ENCODE peak calls at places on chromosomes 7 and 10, in seven cellular contexts. X is IMR-90, P is A549, N is transverse colon, F is foreskin fibroblast, T is lower lobe of right lung, H is brain microvascular endothelial cell. G is an unnamed sample.
A peak's percentile ranks its signal among the peaks of the same experiment; 100 is the strongest.

GRCh38 chr7:138776156-138776833 is 21.5 kb upstream of the TMEM213 start:
- DNase-seq in T (no peak), P (no peak), F (no peak), X (no peak), H (no peak), N (no peak), G (no peak)

GRCh38 chr10:76675951-76676587 is 961.5 kb downstream of the KCNMA1 start:
- DNase-seq in F (peak; percentile 18), X (no peak), N (peak; percentile 13), H (no peak), T (no peak), P (no peak), G (peak; percentile 32)

GRCh38 chr10:34780818-34781380 is 34.2 kb downstream of the PARD3 start:
- DNase-seq in N (no peak), F (peak; percentile 32), H (peak; percentile 40), X (peak; percentile 63), P (no peak), T (no peak), G (no peak)

GRCh38 chr7:137820677-137821420 is 25.9 kb downstream of the DGKI start:
- DNase-seq in N (no peak), X (peak; percentile 83), T (no peak), H (peak; percentile 60), P (no peak), F (peak; percentile 49), G (peak; percentile 31)

GRCh38 chr7:138958026-138958956 is 22.9 kb downstream of the KIAA1549 start:
- DNase-seq in T (no peak), F (no peak), H (no peak), P (no peak), N (no peak), X (peak; percentile 47), G (no peak)

GRCh38 chr10:85612378-85612775 is 754.2 kb downstream of the GRID1 start:
- DNase-seq in P (no peak), H (no peak), T (no peak), N (no peak), F (no peak), X (no peak), G (no peak)

GRCh38 chr10:58299580-58299979 is 30.6 kb downstream of the CISD1 start:
- DNase-seq in H (peak; percentile 48), X (peak; percentile 57), N (peak; percentile 65), F (peak; percentile 25), T (no peak), P (peak; percentile 62), G (no peak)

GRCh38 chr7:104723001-104723400 is 291.0 kb upstream of the KMT2E start:
- DNase-seq in T (no peak), F (no peak), P (no peak), X (no peak), N (no peak), H (no peak), G (no peak)

GRCh38 chr10:20622522-20623270 is 274.4 kb downstream of the NEBL start:
- DNase-seq in F (peak; percentile 12), N (no peak), P (no peak), X (peak; percentile 1), H (peak; percentile 38), T (no peak), G (no peak)

GRCh38 chr10:48456361-48456804 is 148.5 kb downstream of the ARHGAP22 start:
- DNase-seq in T (peak; percentile 79), X (no peak), H (no peak), P (no peak), N (peak; percentile 35), F (no peak), G (no peak)

GRCh38 chr10:26437637-26438461 is at the start of gene APBB1IP:
- DNase-seq in H (no peak), X (no peak), N (peak; percentile 72), T (peak; percentile 94), F (no peak), P (no peak), G (peak; percentile 53)

GRCh38 chr7:150855476-150856302 is 3.4 kb downstream of the AOC1 start:
- DNase-seq in P (no peak), X (no peak), F (no peak), T (no peak), H (no peak), N (no peak), G (no peak)

GRCh38 chr10:69407621-69408301 is 9.0 kb downstream of the TACR2 start:
- DNase-seq in F (no peak), X (no peak), H (no peak), T (no peak), P (peak; percentile 58), N (no peak), G (no peak)

GRCh38 chr7:150402671-150403321 is 23.7 kb downstream of the ZNF775 start:
- DNase-seq in X (no peak), P (no peak), H (no peak), F (no peak), T (no peak), N (peak; percentile 70), G (no peak)

GRCh38 chr7:4247106-4247876 is 434.8 kb upstream of the FOXK1 start:
- DNase-seq in X (no peak), P (no peak), H (no peak), T (no peak), F (no peak), N (no peak), G (no peak)

GRCh38 chr10:8060010-8060703 is 5.7 kb downstream of the GATA3 start:
- DNase-seq in H (no peak), T (no peak), X (peak; percentile 25), N (no peak), F (no peak), P (no peak), G (no peak)

GRCh38 chr7:51017576-51018535 is 235.2 kb upstream of the GRB10 start:
- DNase-seq in X (no peak), N (no peak), T (no peak), P (no peak), F (no peak), H (no peak), G (no peak)

GRCh38 chr10:29392376-29393021 is 103.6 kb downstream of the LYZL1 start:
- DNase-seq in N (peak; percentile 33), P (peak; percentile 47), T (no peak), X (peak; percentile 31), H (peak; percentile 57), F (peak; percentile 22), G (peak; percentile 10)

GRCh38 chr7:44959433-44959951 is 19.3 kb downstream of the MYO1G start:
- DNase-seq in F (no peak), N (no peak), P (no peak), H (no peak), X (peak; percentile 40), T (no peak), G (no peak)

GRCh38 chr10:15385552-15386455 is 14.7 kb upstream of the FAM171A1 start:
- DNase-seq in T (no peak), F (no peak), N (no peak), H (no peak), P (no peak), X (no peak), G (no peak)

GRCh38 chr7:142801601-142802295 is 31.0 kb downstream of the PRSS2 start:
- DNase-seq in P (no peak), H (no peak), T (no peak), N (no peak), F (no peak), X (no peak), G (no peak)

GRCh38 chr10:96585726-96586418 is 940 bp downstream of the TM9SF3 start:
- DNase-seq in F (no peak), P (no peak), X (peak; percentile 7), T (no peak), H (no peak), N (peak; percentile 78), G (no peak)

GRCh38 chr10:132835848-132836233 is 49.9 kb upstream of the NKX6-2 start:
- DNase-seq in F (no peak), P (no peak), N (no peak), H (no peak), X (no peak), T (no peak), G (no peak)
- TF ChIP-seq CTCF in F (no peak), P (no peak), N (no peak), H (no peak), X (no peak), T (no peak), G (no peak)

DNA sequence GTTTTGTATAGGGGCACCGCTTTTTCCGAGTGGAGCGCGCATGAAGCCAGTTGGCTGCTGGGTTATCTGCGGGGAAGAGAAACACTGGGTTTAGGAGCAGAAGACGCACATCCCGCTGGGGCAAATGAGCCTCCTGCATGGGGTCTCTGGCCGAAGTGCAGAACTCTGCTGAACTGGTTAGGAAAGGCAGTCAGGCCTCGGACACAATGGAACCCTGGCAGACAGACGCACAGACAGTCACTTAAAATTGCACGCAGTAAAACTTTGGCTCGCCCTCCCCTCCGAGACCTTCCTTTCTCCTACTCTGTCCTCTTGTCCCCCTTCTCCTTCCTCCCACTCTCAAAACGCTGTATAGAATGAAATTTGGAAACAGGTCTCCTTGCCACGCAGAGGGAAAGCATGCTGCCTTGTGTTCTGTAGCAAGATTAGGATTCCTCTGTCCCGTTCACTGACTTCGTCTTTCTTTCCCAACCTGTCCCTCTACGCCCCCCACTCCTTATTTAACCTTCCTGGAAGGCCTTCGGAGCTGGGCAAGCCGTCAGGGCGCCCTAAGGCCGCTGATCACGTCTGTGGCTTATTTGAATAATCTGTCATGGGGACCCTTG is 1.5 kb downstream of the HOXA9 start:
- DNase-seq in N (no peak), H (no peak), F (no peak), T (no peak), X (no peak), P (no peak), G (no peak)
- H3K4me3 ChIP-seq in N (peak overlapping the region; percentile 67), H (no peak overlapping the region), F (peak overlapping the region; percentile 59), T (peak overlapping the region; percentile 50), X (no peak overlapping the region), P (no peak overlapping the region), G (peak overlapping the region; percentile 87)

GRCh38 chr7:75033064-75033463 is 40.5 kb downstream of the RCC1L start:
- DNase-seq in P (peak; percentile 43), H (no peak), X (no peak), N (no peak), F (no peak), T (no peak), G (no peak)
- TF ChIP-seq CTCF in P (no peak), H (peak; percentile 61), X (no peak), N (no peak), F (no peak), T (no peak), G (peak; percentile 17)

GRCh38 chr10:101780187-101780817 is 2.9 kb downstream of the NPM3 start:
- DNase-seq in X (no peak), P (no peak), T (no peak), F (no peak), N (no peak), H (no peak), G (no peak)
- H3K4me3 ChIP-seq in X (no peak overlapping the region), P (peak overlapping the region; percentile 20), T (peak overlapping the region; percentile 56), F (peak overlapping the region; percentile 12), N (peak overlapping the region; percentile 27), H (peak overlapping the region; percentile 31), G (peak overlapping the region; percentile 15)

DNA sequence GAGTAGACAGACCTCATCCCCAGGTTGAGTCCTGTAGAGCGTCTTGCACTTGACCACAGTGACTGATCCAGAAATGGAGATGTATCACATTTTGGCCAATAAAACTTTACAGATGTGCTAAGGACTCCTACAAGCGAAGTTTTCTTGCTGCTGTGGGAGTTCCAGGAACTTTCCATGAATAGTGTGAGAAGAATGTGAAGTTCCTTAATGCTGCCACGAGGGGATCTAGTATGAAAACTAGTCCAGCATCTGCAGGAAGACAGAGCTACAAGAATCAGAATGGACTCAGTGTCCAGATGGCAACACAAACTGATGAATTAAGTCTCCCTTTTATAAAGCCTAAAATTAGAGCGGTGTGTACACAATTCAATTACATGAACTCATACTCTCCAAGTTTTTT is 14.8 kb upstream of the LSM8 start:
- DNase-seq in N (no peak), F (no peak), H (peak; percentile 14), X (peak; percentile 41), T (no peak), P (no peak), G (no peak)
- TF ChIP-seq CTCF in N (no peak), F (no peak), H (peak; percentile 22), X (peak; percentile 11), T (no peak), P (no peak), G (peak; percentile 14)

GRCh38 chr7:101902680-101903504 is 85.5 kb downstream of the CUX1 start:
- DNase-seq in X (no peak), P (no peak), T (no peak), F (no peak), H (no peak), N (no peak), G (no peak)
- H3K4me3 ChIP-seq in X (no peak overlapping the region), P (no peak overlapping the region), T (no peak overlapping the region), F (no peak overlapping the region), H (no peak overlapping the region), N (no peak overlapping the region), G (no peak overlapping the region)